ENCODE peak calls at places on chromosomes 2 and 18, in six cellular contexts. H is NCI-H345, C is omental fat pad, S is D341Med, K is endothelial cell, J is lower lobe of right lung. W is an unnamed sample.

GRCh38 chr2:102003696-102004095 is 11.9 kb downstream of the IL1R2 start:
- DNase-seq in H (no peak), C (no peak), S (no peak), K (no peak), J (no peak), W (no peak)

GRCh38 chr18:6920099-6920955 is 190.8 kb downstream of the ARHGAP28 start:
- DNase-seq in H (peak), C (peak), S (peak), K (peak), J (no peak), W (peak)

GRCh38 chr2:237205551-237205950 is 119.9 kb downstream of the COPS8 start:
- DNase-seq in H (no peak), C (no peak), S (no peak), K (no peak), J (no peak), W (no peak)

GRCh38 chr2:204984421-204984925 is 439.2 kb downstream of the PARD3B start:
- DNase-seq in H (no peak), C (no peak), S (peak), K (no peak), J (no peak), W (no peak)

GRCh38 chr2:180571559-180571958 is 408.8 kb upstream of the UBE2E3 start:
- DNase-seq in H (no peak), C (no peak), S (no peak), K (no peak), J (no peak), W (peak)

GRCh38 chr2:233905945-233906344 is 11.2 kb upstream of the TRPM8 start:
- DNase-seq in H (no peak), C (no peak), S (no peak), K (no peak), J (no peak), W (no peak)

GRCh38 chr2:136131961-136132839 is 14.3 kb upstream of the CXCR4 start:
- DNase-seq in H (peak), C (no peak), S (no peak), K (no peak), J (peak), W (no peak)

GRCh38 chr2:231918501-231919330 is 7.5 kb downstream of the NPPC start:
- DNase-seq in H (no peak), C (no peak), S (peak), K (no peak), J (peak), W (no peak)

W was measured in HFFc6.